ENCODE peak calls at places on chromosomes 2 and 18, in five cellular contexts. T is IMR-90, A is heart left ventricle, Q is spleen, N is right cardiac atrium. R is an unnamed sample.

GRCh38 chr2:186733414-186733813 is 39.6 kb downstream of the FAM171B start:
- DNase-seq in T (no peak), A (no peak), Q (no peak), N (no peak), R (no peak)

GRCh38 chr2:61585383-61585782 is 47.2 kb upstream of the XPO1 start:
- DNase-seq in T (no peak), A (peak; percentile 30), Q (no peak), N (no peak), R (no peak)

GRCh38 chr18:70234667-70235459 is 29.4 kb upstream of the RTTN start:
- DNase-seq in T (peak; percentile 62), A (peak; percentile 18), Q (no peak), N (peak; percentile 40), R (no peak)

GRCh38 chr18:28723506-28723905 is 546.6 kb upstream of the CDH2 start:
- DNase-seq in T (peak; percentile 6), A (no peak), Q (no peak), N (no peak), R (peak; percentile 61)

GRCh38 chr2:160279813-160280465 is 79.9 kb upstream of the ITGB6 start:
- DNase-seq in T (peak; percentile 61), A (no peak), Q (no peak), N (no peak), R (peak; percentile 75)

GRCh38 chr18:23169683-23170082 is 34.4 kb downstream of the CABLES1 start:
- DNase-seq in T (no peak), A (no peak), Q (peak; percentile 56), N (no peak), R (no peak)

GRCh38 chr2:112793449-112793978 is 9.2 kb upstream of the IL1A start:
- DNase-seq in T (peak; percentile 64), A (no peak), Q (no peak), N (no peak), R (peak; percentile 68)

GRCh38 chr2:31735716-31736115 is 155.0 kb upstream of the SRD5A2 start:
- DNase-seq in T (no peak), A (no peak), Q (no peak), N (no peak), R (no peak)

GRCh38 chr2:37676274-37676673 is 4.8 kb upstream of the CDC42EP3 start:
- DNase-seq in T (peak; percentile 58), A (no peak), Q (no peak), N (no peak), R (peak; percentile 80)

GRCh38 chr2:101401906-101402305 is 14.6 kb upstream of the CREG2 start:
- DNase-seq in T (no peak), A (no peak), Q (no peak), N (no peak), R (no peak)

GRCh38 chr18:27695054-27695453 is 481.9 kb downstream of the CDH2 start:
- DNase-seq in T (no peak), A (no peak), Q (no peak), N (no peak), R (no peak)

GRCh38 chr2:150994041-150994440 is 267.6 kb downstream of the RBM43 start:
- DNase-seq in T (peak; percentile 74), A (no peak), Q (no peak), N (no peak), R (no peak)

GRCh38 chr2:47190188-47190818 is 35.2 kb upstream of the STPG4 start:
- DNase-seq in T (peak; percentile 84), A (no peak), Q (no peak), N (no peak), R (no peak)

GRCh38 chr2:16319425-16320245 is 346.0 kb downstream of the CYRIA start:
- DNase-seq in T (no peak), A (no peak), Q (no peak), N (no peak), R (no peak)

GRCh38 chr2:238322001-238322411 is 1.7 kb downstream of the TRAF3IP1 start:
- DNase-seq in T (no peak), A (no peak), Q (no peak), N (no peak), R (no peak)

GRCh38 chr2:239299218-239299939 is 101.4 kb downstream of the HDAC4 start:
- DNase-seq in T (no peak), A (no peak), Q (peak; percentile 72), N (peak; percentile 25), R (no peak)

GRCh38 chr2:26957524-26957923 is 12.9 kb upstream of the MAPRE3 start:
- DNase-seq in T (no peak), A (no peak), Q (no peak), N (no peak), R (no peak)

GRCh38 chr2:162416446-162416845 is 72.5 kb downstream of the GCA start:
- DNase-seq in T (no peak), A (no peak), Q (no peak), N (no peak), R (peak; percentile 2)

GRCh38 chr2:171244466-171244969 is 83.8 kb upstream of the TLK1 start:
- DNase-seq in T (peak; percentile 87), A (no peak), Q (no peak), N (no peak), R (peak; percentile 36)

GRCh38 chr18:26432651-26433424 is 115.5 kb downstream of the KCTD1 start:
- DNase-seq in T (no peak), A (no peak), Q (no peak), N (no peak), R (no peak)
- H3K4me1 ChIP-seq in T (peaks cover 9% of the 10 kb centered on the region), A (no peaks in the 10 kb centered on the region), Q (no peaks in the 10 kb centered on the region), N (peaks cover 3% of the 10 kb centered on the region), R (peaks cover 24% of the 10 kb centered on the region)

GRCh38 chr18:24586662-24587360 is 126.4 kb downstream of the HRH4 start:
- DNase-seq in T (no peak), A (no peak), Q (no peak), N (no peak), R (peak; percentile 62)
- H3K4me1 ChIP-seq in T (peaks cover 2% of the 10 kb centered on the region), A (no peaks in the 10 kb centered on the region), Q (no peaks in the 10 kb centered on the region), N (peaks cover 3% of the 10 kb centered on the region), R (peaks cover 13% of the 10 kb centered on the region)

DNA sequence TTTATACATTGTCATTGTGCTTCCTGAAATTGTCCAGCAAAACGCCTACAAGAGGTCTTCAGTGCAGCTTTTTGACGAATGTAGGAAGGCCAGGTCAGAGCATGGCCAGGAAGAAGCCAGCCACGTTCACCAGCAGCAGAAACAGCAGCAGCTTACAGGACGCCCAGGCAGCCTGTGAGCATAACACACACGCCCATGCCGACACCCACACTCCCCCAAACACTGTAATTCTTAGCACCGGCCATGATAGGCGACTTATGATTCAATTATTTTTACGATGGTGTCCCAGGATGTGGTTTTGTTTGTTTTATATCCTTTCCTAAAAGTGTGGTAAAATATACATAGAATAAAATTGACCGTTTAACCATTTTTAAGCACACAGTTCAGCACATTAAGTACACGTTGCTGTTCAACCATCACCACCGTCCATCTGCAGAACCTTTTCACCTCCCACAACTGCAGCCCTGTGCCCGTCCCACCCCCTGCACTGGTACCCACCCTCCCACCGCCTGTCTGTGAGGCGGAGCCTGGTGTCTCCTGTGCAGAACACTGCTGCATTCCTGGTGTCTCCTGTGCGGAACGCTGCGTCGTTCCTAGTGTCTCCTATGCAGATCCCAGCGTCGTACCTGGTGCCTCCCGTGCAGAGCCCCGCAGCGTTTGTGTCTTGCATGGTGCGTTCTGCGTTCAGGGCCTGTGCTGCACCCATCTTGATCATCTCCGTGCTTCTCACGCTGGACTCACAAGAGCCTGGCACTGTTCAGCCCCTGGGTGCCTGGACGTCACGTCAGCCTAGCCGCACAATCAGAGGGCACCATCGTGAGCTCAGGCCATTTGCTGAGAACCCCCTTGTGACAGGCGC is 248.8 kb upstream of the SALL3 start:
- DNase-seq in T (no peak), A (no peak), Q (peak; percentile 35), N (no peak), R (no peak)
- H3K4me1 ChIP-seq in T (no peaks in the 10 kb centered on the region), A (no peaks in the 10 kb centered on the region), Q (no peaks in the 10 kb centered on the region), N (no peaks in the 10 kb centered on the region), R (no peaks in the 10 kb centered on the region)

GRCh38 chr2:216498418-216499413 is at the start of gene RPL37A:
- DNase-seq in T (peak; percentile 96), A (peak; percentile 94), Q (peak; percentile 97), N (peak; percentile 96), R (peak; percentile 93)
- H3K4me1 ChIP-seq in T (peaks cover 11% of the 10 kb centered on the region), A (peaks cover 5% of the 10 kb centered on the region), Q (peaks cover 76% of the 10 kb centered on the region), N (no peaks in the 10 kb centered on the region), R (peaks cover 34% of the 10 kb centered on the region)

GRCh38 chr2:84844141-84844540 is 36.7 kb downstream of the TRABD2A start:
- DNase-seq in T (no peak), A (no peak), Q (no peak), N (no peak), R (peak; percentile 25)
- H3K4me1 ChIP-seq in T (peaks cover 25% of the 10 kb centered on the region), A (no peaks in the 10 kb centered on the region), Q (peaks cover 22% of the 10 kb centered on the region), N (no peaks in the 10 kb centered on the region), R (peaks cover 36% of the 10 kb centered on the region)

DNA sequence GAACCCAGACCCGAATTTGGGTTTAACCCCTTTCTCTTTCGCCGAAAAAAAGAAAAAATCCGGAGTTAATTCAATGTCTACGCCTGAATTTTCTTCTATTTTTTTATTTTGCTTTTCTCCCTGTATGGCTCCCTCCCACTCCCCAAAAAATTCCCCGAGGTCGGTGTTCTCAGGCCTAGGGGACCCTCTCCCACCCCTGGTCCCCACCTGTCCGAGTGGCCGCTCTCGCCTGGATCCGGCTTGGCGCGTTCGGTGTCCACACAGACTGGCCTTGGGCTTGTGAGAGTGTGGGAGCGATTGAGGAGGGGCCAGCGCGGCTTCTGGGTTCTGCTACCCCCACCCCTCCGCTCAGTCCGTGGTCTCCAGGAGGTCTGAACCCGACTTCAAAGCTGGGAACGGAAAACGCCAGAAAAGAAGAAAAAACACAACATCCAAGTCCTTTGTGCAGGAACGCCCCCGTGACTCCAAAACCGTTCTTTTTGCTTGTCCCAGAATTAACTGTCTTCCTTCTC is 5.7 kb upstream of the EN1 start:
- DNase-seq in T (no peak), A (no peak), Q (no peak), N (no peak), R (no peak)
- H3K4me1 ChIP-seq in T (no peaks in the 10 kb centered on the region), A (no peaks in the 10 kb centered on the region), Q (peaks cover 61% of the 10 kb centered on the region), N (no peaks in the 10 kb centered on the region), R (peaks cover 8% of the 10 kb centered on the region)